ENCODE peak calls at places on chromosome 21, in eight cellular contexts. N is OCI-LY7, I is GM23338, K is neural progenitor cell, V is GM23248, W is IMR-90, L is PC-3, T is neuronal stem cell. M is an unnamed sample.

GRCh38 chr21:37682908-37683307 is 233.3 kb downstream of the KCNJ6 start:
- DNase-seq in I (no peak), W (no peak), N (no peak), T (no peak), L (no peak), V (peak), K (no peak), M (no peak)

GRCh38 chr21:40385883-40386282 is 461.1 kb downstream of the DSCAM start:
- DNase-seq in W (no peak), K (no peak), V (no peak), T (no peak), N (no peak), L (no peak), I (no peak), M (no peak)

GRCh38 chr21:26043891-26044290 is 126.7 kb downstream of the APP start:
- DNase-seq in T (no peak), L (no peak), V (no peak), K (no peak), N (no peak), W (no peak), I (no peak), M (no peak)

GRCh38 chr21:40208960-40209359 is 341.7 kb downstream of the PCP4 start:
- DNase-seq in L (no peak), V (no peak), N (no peak), T (no peak), W (no peak), I (no peak), K (no peak), M (no peak)

GRCh38 chr21:37582613-37583012 is 216.0 kb downstream of the DYRK1A start:
- DNase-seq in V (peak), K (peak), L (peak), T (no peak), I (peak), N (peak), W (peak), M (peak)

GRCh38 chr21:36695283-36695634 is 3.7 kb upstream of the SIM2 start:
- DNase-seq in V (no peak), T (no peak), N (no peak), W (no peak), L (no peak), K (peak), I (no peak), M (no peak)

GRCh38 chr21:19507682-19508260 is 1104.2 kb upstream of the TMPRSS15 start:
- DNase-seq in I (peak), K (peak), T (no peak), V (no peak), N (peak), L (peak), W (no peak), M (no peak)

GRCh38 chr21:40151611-40152010 is 284.4 kb downstream of the PCP4 start:
- DNase-seq in T (no peak), V (no peak), L (no peak), W (no peak), N (no peak), I (no peak), K (no peak), M (no peak)

GRCh38 chr21:36385909-36386642 is 884 bp downstream of the CHAF1B start:
- DNase-seq in I (peak), L (peak), V (peak), N (no peak), T (no peak), W (peak), K (peak), M (peak)

GRCh38 chr21:25572895-25573310 is 34.4 kb downstream of the MRPL39 start:
- DNase-seq in K (no peak), W (peak), N (peak), T (no peak), V (no peak), L (peak), I (no peak), M (no peak)

GRCh38 chr21:40622531-40622930 is 224.4 kb downstream of the DSCAM start:
- DNase-seq in N (no peak), W (no peak), T (no peak), K (no peak), V (no peak), L (no peak), I (no peak), M (peak)

GRCh38 chr21:27190601-27191000 is 223.7 kb upstream of the ADAMTS5 start:
- DNase-seq in K (no peak), I (no peak), L (peak), T (no peak), V (peak), W (peak), N (no peak), M (peak)

GRCh38 chr21:39927304-39927886 is 60.2 kb downstream of the PCP4 start:
- DNase-seq in W (no peak), N (no peak), L (no peak), V (no peak), K (no peak), T (no peak), I (peak), M (no peak)

GRCh38 chr21:20030390-20030789 is 967.8 kb upstream of the NCAM2 start:
- DNase-seq in K (no peak), W (no peak), L (no peak), N (no peak), T (no peak), I (no peak), V (no peak), M (no peak)

GRCh38 chr21:27561116-27561515 is 594.2 kb upstream of the ADAMTS5 start:
- DNase-seq in I (no peak), K (no peak), N (no peak), T (no peak), L (no peak), V (no peak), W (no peak), M (no peak)

GRCh38 chr21:38797470-38797869 is 8.3 kb upstream of the ETS2 start:
- DNase-seq in I (no peak), N (no peak), W (no peak), K (no peak), L (peak), T (no peak), V (peak), M (peak)

GRCh38 chr21:26840912-26841311 is 4.3 kb downstream of the ADAMTS1 start:
- DNase-seq in V (peak), N (no peak), L (peak), W (peak), T (no peak), I (no peak), K (no peak), M (peak)

GRCh38 chr21:14383596-14384210 is 757 bp upstream of the HSPA13 start:
- DNase-seq in K (no peak), W (peak), V (peak), I (peak), T (peak), N (peak), L (no peak), M (no peak)

GRCh38 chr21:25283720-25284119 is 323.6 kb downstream of the MRPL39 start:
- DNase-seq in K (peak), W (peak), V (peak), I (peak), N (peak), L (peak), T (peak), M (no peak)

GRCh38 chr21:38527737-38528136 is 29.5 kb upstream of the ERG start:
- DNase-seq in L (no peak), V (no peak), T (no peak), I (no peak), K (no peak), W (no peak), N (no peak), M (no peak)

GRCh38 chr21:28392436-28392835 is 600.2 kb downstream of the LTN1 start:
- DNase-seq in I (no peak), L (no peak), K (no peak), N (no peak), T (no peak), V (no peak), W (peak), M (no peak)

GRCh38 chr21:16978309-16978895 is 534.4 kb upstream of the CXADR start:
- DNase-seq in K (no peak), L (no peak), W (no peak), T (no peak), I (no peak), V (no peak), N (no peak), M (no peak)

GRCh38 chr21:17386498-17386897 is 126.3 kb upstream of the CXADR start:
- DNase-seq in I (peak), K (peak), T (no peak), N (peak), W (no peak), V (no peak), L (no peak), M (no peak)

GRCh38 chr21:28268685-28269084 is 724.0 kb downstream of the LTN1 start:
- DNase-seq in K (no peak), T (no peak), N (no peak), W (no peak), L (no peak), I (no peak), V (no peak), M (no peak)

GRCh38 chr21:14900058-14900457 is 164.7 kb downstream of the NRIP1 start:
- DNase-seq in N (no peak), W (peak), I (peak), K (no peak), T (no peak), L (peak), V (peak), M (peak)

GRCh38 chr21:32611471-32611997 is 643 bp downstream of the CFAP298 start:
- DNase-seq in W (peak), K (peak), I (peak), T (no peak), N (peak), V (peak), L (peak), M (peak)

GRCh38 chr21:28016571-28016970 is 976.1 kb downstream of the LTN1 start:
- DNase-seq in N (no peak), V (no peak), L (no peak), T (peak), I (no peak), W (peak), K (no peak), M (no peak)

GRCh38 chr21:30981403-30981802 is 56.9 kb downstream of the KRTAP19-8 start:
- DNase-seq in W (no peak), V (no peak), N (no peak), K (no peak), I (peak), T (no peak), L (no peak), M (no peak)

GRCh38 chr21:26843912-26844257 is 1.3 kb downstream of the ADAMTS1 start:
- DNase-seq in T (peak), L (peak), K (peak), V (peak), I (peak), N (no peak), W (peak), M (peak)

GRCh38 chr21:19781881-19782652 is 1216.1 kb upstream of the NCAM2 start:
- DNase-seq in K (no peak), W (no peak), V (no peak), T (no peak), L (no peak), N (no peak), I (peak), M (no peak)

GRCh38 chr21:25371831-25372434 is 235.3 kb downstream of the MRPL39 start:
- DNase-seq in T (no peak), L (no peak), I (no peak), V (no peak), N (no peak), W (no peak), K (no peak), M (no peak)

GRCh38 chr21:38984568-38984967 is 178.8 kb downstream of the ETS2 start:
- DNase-seq in I (no peak), V (no peak), N (no peak), T (no peak), L (no peak), W (no peak), K (no peak), M (no peak)

GRCh38 chr21:9758888-9759287 is 762.5 kb upstream of the TPTE start:
- DNase-seq in N (no peak), W (no peak), I (no peak), L (no peak), K (no peak), T (no peak), V (no peak), M (no peak)

GRCh38 chr21:14535702-14536101 is 10.4 kb downstream of the SAMSN1 start:
- DNase-seq in K (no peak), N (no peak), W (no peak), I (no peak), L (no peak), T (no peak), V (no peak), M (no peak)

GRCh38 chr21:17416139-17416538 is 96.7 kb upstream of the CXADR start:
- DNase-seq in V (peak), I (no peak), W (peak), N (no peak), T (no peak), K (no peak), L (no peak), M (no peak)

GRCh38 chr21:45971487-45972352 is 9.8 kb upstream of the COL6A1 start:
- DNase-seq in I (peak), K (no peak), N (no peak), L (no peak), T (no peak), V (peak), W (peak), M (no peak)
- H3K4me2 ChIP-seq in I (peak), K (no peak), N (no peak), L (no peak), T (no peak), V (peak), W (peak), M (no peak)

GRCh38 chr21:43957629-43958362 is 54.3 kb upstream of the TRAPPC10 start:
- DNase-seq in K (no peak), W (no peak), I (no peak), L (no peak), T (no peak), V (no peak), N (no peak), M (no peak)

GRCh38 chr21:43957128-43957571 is 55.0 kb upstream of the TRAPPC10 start:
- DNase-seq in I (no peak), V (no peak), W (no peak), N (no peak), K (no peak), L (no peak), T (no peak), M (no peak)

GRCh38 chr21:43956667-43957030 is 55.5 kb upstream of the TRAPPC10 start:
- DNase-seq in T (no peak), V (no peak), I (no peak), K (no peak), N (no peak), L (no peak), W (peak), M (no peak)

GRCh38 chr21:43959231-43960041 is 52.7 kb upstream of the TRAPPC10 start:
- DNase-seq in N (no peak), V (no peak), K (no peak), L (no peak), I (no peak), W (no peak), T (no peak), M (no peak)

DNA sequence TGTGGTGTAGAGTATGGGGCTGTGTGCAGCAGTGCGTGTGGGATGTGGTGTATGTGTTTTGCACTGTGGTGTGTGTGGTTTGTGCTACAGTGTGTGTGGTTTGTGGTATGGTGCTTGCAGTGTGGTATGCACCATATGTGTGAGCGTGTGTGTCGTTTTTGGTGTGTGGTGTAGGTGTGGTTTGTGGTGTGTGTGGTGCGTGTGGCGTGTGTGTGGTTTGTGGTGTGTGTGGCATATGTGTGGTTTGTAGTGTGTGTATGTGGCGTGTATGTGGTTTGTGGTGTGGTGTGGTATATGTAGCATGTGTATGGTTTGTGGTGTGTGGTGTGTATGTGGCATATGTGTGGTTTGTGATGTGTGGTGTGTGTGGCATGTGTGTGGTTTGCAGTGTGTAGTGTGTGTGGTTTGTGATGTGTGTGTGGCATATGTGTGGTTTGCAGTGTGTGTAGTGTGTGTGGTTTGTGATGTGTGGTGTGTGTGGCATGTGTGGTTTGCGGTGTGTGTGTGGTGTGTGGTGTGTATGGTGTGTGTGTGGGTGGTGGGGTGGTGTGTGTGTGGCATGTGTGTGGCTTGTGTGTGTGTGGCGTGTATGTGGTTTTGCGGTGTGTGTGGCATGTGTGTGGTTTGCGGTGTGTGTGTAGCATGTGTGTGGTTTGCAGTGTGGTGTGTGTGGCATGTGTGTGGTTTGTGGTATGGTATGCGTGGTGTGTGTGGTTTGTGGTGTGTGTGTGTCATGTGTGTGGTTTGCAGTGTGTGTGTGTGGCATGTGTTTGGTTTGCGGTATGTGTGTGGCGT is 53.5 kb upstream of the TRAPPC10 start:
- DNase-seq in N (no peak), T (no peak), V (no peak), K (no peak), L (no peak), I (no peak), W (no peak), M (no peak)
- H3K4me2 ChIP-seq in N (no peak), T (no peak), V (no peak), K (peak), L (no peak), I (no peak), W (no peak), M (no peak)

DNA sequence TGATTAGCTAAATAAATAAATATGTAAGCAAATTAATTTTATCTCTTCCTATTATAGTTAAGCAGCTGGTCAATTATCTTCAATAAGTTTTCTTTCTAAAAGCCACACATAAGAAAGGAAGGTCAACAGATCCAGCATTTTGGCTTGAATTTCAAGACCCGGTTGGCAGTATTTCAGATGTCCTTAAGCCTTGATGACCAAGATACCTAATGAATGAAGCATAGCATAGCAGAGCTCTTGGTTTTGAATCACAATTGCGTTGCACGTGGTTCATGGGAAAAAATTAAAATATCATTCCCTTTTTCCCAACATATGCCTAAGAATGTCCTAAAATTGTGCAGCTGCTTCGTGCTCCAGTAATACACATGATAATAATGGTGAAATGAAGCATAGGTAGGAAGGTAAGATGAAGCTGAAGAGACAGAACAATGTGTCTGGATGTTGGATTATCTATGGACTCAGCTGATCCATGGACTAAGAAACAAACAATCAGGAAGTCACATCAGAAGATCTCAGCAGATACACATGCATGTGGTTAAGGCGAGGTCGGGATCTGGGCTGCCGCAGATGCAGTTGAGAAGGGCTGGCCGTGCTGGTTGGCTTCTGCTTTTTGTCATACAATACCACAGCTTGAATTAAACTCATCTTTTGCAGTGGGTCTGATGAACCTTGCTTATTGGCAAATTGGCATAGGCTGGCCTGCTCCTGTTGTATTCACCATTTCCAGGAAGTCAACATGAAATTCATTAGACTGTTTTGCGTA is 284.9 kb upstream of the RUNX1 start:
- DNase-seq in V (peak), I (no peak), K (no peak), L (no peak), T (no peak), N (no peak), W (no peak), M (no peak)
- H3K4me2 ChIP-seq in V (no peak), I (no peak), K (no peak), L (no peak), T (no peak), N (no peak), W (no peak), M (no peak)

GRCh38 chr21:46151989-46152938 is 3.1 kb downstream of the FTCD start:
- DNase-seq in I (no peak), T (no peak), L (no peak), K (no peak), V (no peak), N (no peak), W (no peak), M (no peak)

GRCh38 chr21:46152939-46153258 is 2.5 kb downstream of the FTCD start:
- DNase-seq in I (no peak), V (no peak), N (no peak), L (no peak), W (no peak), K (no peak), T (no peak), M (no peak)

GRCh38 chr21:46154955-46155513 is 345 bp downstream of the FTCD start:
- DNase-seq in N (no peak), W (no peak), T (no peak), I (no peak), V (no peak), K (no peak), L (no peak), M (no peak)

GRCh38 chr21:46154155-46154954 is 1.0 kb downstream of the FTCD start:
- DNase-seq in N (no peak), I (no peak), W (no peak), K (no peak), L (no peak), T (no peak), V (no peak), M (no peak)

GRCh38 chr21:46153259-46154154 is 1.9 kb downstream of the FTCD start:
- DNase-seq in K (peak), I (peak), T (peak), L (peak), N (peak), V (peak), W (no peak), M (no peak)
- H3K4me2 ChIP-seq in K (no peak), I (peak), T (no peak), L (peak), N (no peak), V (peak), W (no peak), M (peak)

GRCh38 chr21:41861987-41862386 is 17.2 kb downstream of the PRDM15 start:
- DNase-seq in N (peak), L (no peak), T (no peak), I (peak), V (no peak), W (no peak), K (no peak), M (no peak)
- H3K4me2 ChIP-seq in N (peak), L (no peak), T (no peak), I (no peak), V (no peak), W (no peak), K (no peak), M (no peak)

M was measured in mammary epithelial cell.